ENCODE peak calls at places on chromosomes 11 and 22, in six cellular contexts. X is esophagus squamous epithelium, Y is tibial artery, Q is fibroblast of mammary gland, H is A549, F is cardiac fibroblast. C is an unnamed sample.

GRCh38 chr11:84648413-84648812 is 978.7 kb downstream of the DLG2 start:
- DNase-seq in X (no peak), Y (no peak), Q (no peak), H (no peak), F (no peak), C (no peak)

GRCh38 chr22:30883586-30884145 is 84.9 kb downstream of the MORC2 start:
- DNase-seq in X (no peak), Y (no peak), Q (no peak), H (no peak), F (no peak), C (no peak)

GRCh38 chr11:71465054-71465453 is 12.1 kb downstream of the NADSYN1 start:
- DNase-seq in X (no peak), Y (no peak), Q (no peak), H (no peak), F (no peak), C (no peak)

GRCh38 chr11:62264004-62264403 is 6.0 kb upstream of the SCGB2A2 start:
- DNase-seq in X (no peak), Y (no peak), Q (peak; percentile 16), H (no peak), F (peak; percentile 76), C (peak; percentile 19)

GRCh38 chr11:121717296-121717695 is 264.5 kb upstream of the SORL1-AS1 start:
- DNase-seq in X (no peak), Y (no peak), Q (no peak), H (no peak), F (no peak), C (no peak)

GRCh38 chr11:47271961-47272661 is 2.2 kb downstream of the MADD start:
- DNase-seq in X (no peak), Y (no peak), Q (no peak), H (no peak), F (no peak), C (no peak)

GRCh38 chr11:73312806-73313403 is 4.8 kb downstream of the ARHGEF17 start:
- DNase-seq in X (no peak), Y (peak; percentile 41), Q (peak; percentile 60), H (no peak), F (no peak), C (peak; percentile 90)

GRCh38 chr11:122307480-122308085 is 191.6 kb upstream of the BLID start:
- DNase-seq in X (no peak), Y (no peak), Q (no peak), H (no peak), F (no peak), C (no peak)

GRCh38 chr22:20130319-20130718 is 1.3 kb upstream of the ZDHHC8 start:
- DNase-seq in X (no peak), Y (no peak), Q (no peak), H (no peak), F (no peak), C (no peak)

GRCh38 chr11:126843096-126843495 is 157.5 kb downstream of the KIRREL3 start:
- DNase-seq in X (no peak), Y (no peak), Q (no peak), H (no peak), F (no peak), C (no peak)

GRCh38 chr11:23555085-23555484 is 694.8 kb upstream of the CCDC179 start:
- DNase-seq in X (no peak), Y (no peak), Q (peak; percentile 57), H (no peak), F (peak; percentile 73), C (peak; percentile 71)

GRCh38 chr22:23026777-23027176 is 43.5 kb upstream of the GNAZ start:
- DNase-seq in X (no peak), Y (no peak), Q (no peak), H (no peak), F (no peak), C (no peak)

GRCh38 chr11:130677486-130678153 is 229.2 kb downstream of the ADAMTS15 start:
- DNase-seq in X (no peak), Y (no peak), Q (no peak), H (no peak), F (peak; percentile 80), C (peak; percentile 80)

GRCh38 chr11:63908631-63909491 is 8.1 kb downstream of the RCOR2 start:
- DNase-seq in X (no peak), Y (no peak), Q (peak; percentile 46), H (no peak), F (no peak), C (no peak)

GRCh38 chr22:48153726-48154125 is 1391.3 kb downstream of the TBC1D22A start:
- DNase-seq in X (no peak), Y (no peak), Q (no peak), H (no peak), F (no peak), C (no peak)

GRCh38 chr22:48881326-48881980 is 946.2 kb downstream of the BRD1 start:
- DNase-seq in X (no peak), Y (no peak), Q (no peak), H (no peak), F (no peak), C (no peak)

GRCh38 chr22:45867906-45868555 is 108.9 kb downstream of the WNT7B start:
- DNase-seq in X (no peak), Y (no peak), Q (no peak), H (no peak), F (no peak), C (no peak)

GRCh38 chr22:45865561-45866397 is 111.2 kb downstream of the WNT7B start:
- DNase-seq in X (no peak), Y (no peak), Q (no peak), H (no peak), F (no peak), C (no peak)

GRCh38 chr22:45866398-45867117 is 110.4 kb downstream of the WNT7B start:
- DNase-seq in X (no peak), Y (no peak), Q (no peak), H (no peak), F (no peak), C (peak; percentile 15)

GRCh38 chr22:45868586-45869443 is 108.1 kb downstream of the WNT7B start:
- DNase-seq in X (no peak), Y (no peak), Q (no peak), H (no peak), F (no peak), C (no peak)

DNA sequence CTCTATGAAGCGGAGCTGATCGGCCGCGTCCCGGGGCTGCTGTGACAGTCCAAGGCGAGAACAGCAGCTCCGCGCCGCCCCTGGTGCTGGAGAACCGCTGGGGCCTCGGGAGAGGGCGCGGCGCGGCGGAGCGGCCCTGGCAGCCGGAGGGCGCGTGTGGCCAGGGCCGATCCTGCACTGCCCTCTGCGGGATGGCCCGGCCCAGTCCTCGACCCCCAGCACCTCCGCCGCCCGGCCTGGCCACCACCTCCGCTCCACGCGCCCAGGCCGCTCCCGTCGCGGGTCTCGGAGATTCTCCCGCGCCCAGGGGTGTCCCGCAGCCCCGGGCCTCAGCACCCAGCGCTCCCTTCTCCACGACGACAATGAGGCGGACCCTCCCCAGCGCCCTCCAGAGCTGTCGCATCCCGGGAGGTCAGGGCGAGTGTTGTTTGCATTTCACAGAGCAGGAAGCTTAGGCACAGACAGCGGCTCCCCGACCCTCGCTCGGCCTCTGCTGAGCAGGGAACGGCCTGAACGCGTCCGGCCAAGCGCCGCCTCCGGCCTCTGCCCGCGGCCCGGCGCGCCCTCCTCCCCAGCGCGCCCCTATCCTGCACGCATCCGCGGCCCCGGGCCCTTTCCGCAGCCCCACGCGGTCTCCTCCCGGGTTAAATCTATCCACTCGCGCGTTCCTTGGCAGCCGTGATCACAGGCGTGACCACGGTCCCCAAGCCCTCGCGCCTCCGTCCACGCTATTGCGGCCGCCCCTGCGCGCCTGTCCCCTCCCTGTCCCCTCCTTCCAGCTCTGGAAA is 109.7 kb downstream of the WNT7B start:
- DNase-seq in X (no peak), Y (no peak), Q (peak; percentile 25), H (no peak), F (peak; percentile 41), C (no peak)
- H3K4me3 ChIP-seq in X (peak overlapping the region; percentile 50), Y (peak overlapping the region; percentile 23), Q (no peak overlapping the region), H (no peak overlapping the region), F (no peak overlapping the region), C (peak overlapping the region; percentile 28)

GRCh38 chr11:118996926-118997626 is 862 bp upstream of the CENATAC start:
- DNase-seq in X (no peak), Y (no peak), Q (peak; percentile 69), H (peak; percentile 65), F (peak; percentile 48), C (no peak)
- TF ChIP-seq CTCF in X (peak; percentile 40), Y (peak; percentile 8), Q (peak; percentile 42), H (no peak), F (peak; percentile 38), C (no peak)

GRCh38 chr11:66314186-66314501 is 2.7 kb downstream of the CD248 start:
- DNase-seq in X (no peak), Y (no peak), Q (no peak), H (no peak), F (no peak), C (no peak)
- H3K4me3 ChIP-seq in X (peak overlapping the region; percentile 68), Y (peak overlapping the region; percentile 58), Q (peak overlapping the region; percentile 63), H (no peak overlapping the region), F (peak overlapping the region; percentile 63), C (peak overlapping the region; percentile 94)

DNA sequence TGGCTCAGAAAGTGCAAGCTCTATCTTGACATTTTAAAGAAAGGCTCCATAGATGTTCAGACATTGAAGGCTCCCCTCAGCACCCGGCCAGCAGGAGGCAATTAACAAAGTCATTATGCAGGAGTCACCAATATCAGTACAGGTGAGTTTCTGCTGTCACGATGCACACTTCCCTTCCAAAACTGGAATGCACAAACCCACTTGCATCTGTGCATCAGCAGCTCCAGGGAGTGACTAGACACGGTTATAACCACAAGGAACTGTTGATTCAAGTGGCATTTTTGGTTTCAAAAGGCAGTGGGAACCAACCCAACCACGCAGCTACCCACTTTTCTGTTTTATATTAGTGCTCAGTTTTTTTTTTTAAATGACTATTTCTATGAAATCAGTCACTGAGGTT is 293.9 kb upstream of the NARS2 start:
- DNase-seq in X (no peak), Y (no peak), Q (no peak), H (no peak), F (no peak), C (no peak)
- TF ChIP-seq CTCF in X (no peak), Y (no peak), Q (no peak), H (no peak), F (no peak), C (no peak)

GRCh38 chr11:14308897-14309387 is 50.0 kb downstream of the RRAS2 start:
- DNase-seq in X (no peak), Y (no peak), Q (no peak), H (no peak), F (no peak), C (no peak)
- H3K4me3 ChIP-seq in X (no peak overlapping the region), Y (no peak overlapping the region), Q (no peak overlapping the region), H (no peak overlapping the region), F (no peak overlapping the region), C (no peak overlapping the region)

GRCh38 chr22:41508770-41509170 is 35.5 kb downstream of the POLR3H start:
- DNase-seq in X (no peak), Y (no peak), Q (no peak), H (no peak), F (no peak), C (no peak)
- TF ChIP-seq CTCF in X (peak; percentile 7), Y (no peak), Q (no peak), H (no peak), F (peak; percentile 5), C (peak; percentile 11)